ENCODE peak calls at places on chromosomes 3 and 15, in ten cellular contexts. Z, D, B, J, W, C, G, K, Y and S are unnamed samples.

GRCh38 chr15:75844629-75845390 is 1.6 kb downstream of the UBE2Q2 start:
- DNase-seq in J (no peak), D (no peak), Y (no peak), C (no peak), G (no peak), K (no peak), W (no peak), B (no peak), Z (no peak), S (no peak)

GRCh38 chr3:69983546-69984265 is 15.8 kb upstream of the SAMMSON start:
- DNase-seq in D (no peak), C (no peak), Z (no peak), J (no peak), G (no peak), K (no peak), B (no peak), W (no peak), Y (no peak), S (no peak)

GRCh38 chr3:39158138-39158715 is 4.8 kb upstream of the CSRNP1 start:
- DNase-seq in Z (no peak), B (no peak), D (no peak), W (no peak), K (no peak), J (no peak), G (no peak), C (no peak), Y (no peak), S (no peak)

GRCh38 chr15:32838820-32839219 is 121.0 kb downstream of the GREM1 start:
- DNase-seq in D (peak), W (peak), K (no peak), Y (no peak), Z (no peak), J (no peak), G (peak), C (peak), B (peak), S (no peak)

GRCh38 chr3:113111308-113111707 is 100.0 kb upstream of the BOC start:
- DNase-seq in D (no peak), J (no peak), Z (no peak), B (peak), Y (no peak), K (no peak), C (no peak), W (no peak), G (no peak), S (no peak)

GRCh38 chr15:68704496-68705021 is 116.1 kb downstream of the ANP32A start:
- DNase-seq in Y (no peak), W (no peak), C (peak), K (peak), D (peak), G (no peak), Z (peak), J (peak), B (no peak), S (no peak)

GRCh38 chr15:67303490-67304363 is 49.1 kb downstream of the IQCH start:
- DNase-seq in Z (no peak), Y (no peak), K (no peak), C (peak), W (no peak), J (peak), D (peak), G (no peak), B (peak), S (no peak)

GRCh38 chr3:193837347-193837827 is 244.4 kb downstream of the OPA1 start:
- DNase-seq in Z (no peak), D (no peak), B (no peak), K (no peak), W (no peak), G (no peak), Y (no peak), J (no peak), C (no peak), S (no peak)

GRCh38 chr15:29071193-29071906 is 185.6 kb downstream of the APBA2 start:
- DNase-seq in J (no peak), D (no peak), G (no peak), B (no peak), C (no peak), Y (no peak), K (peak), W (no peak), Z (no peak), S (no peak)

GRCh38 chr3:134486577-134487041 is 752 bp downstream of the CEP63 start:
- DNase-seq in K (no peak), W (no peak), Y (no peak), D (no peak), G (no peak), C (peak), J (no peak), Z (no peak), B (peak), S (no peak)

GRCh38 chr3:188164248-188164687 is 10.3 kb downstream of the LPP start:
- DNase-seq in D (peak), G (no peak), J (no peak), W (no peak), Y (peak), K (peak), C (no peak), B (peak), Z (no peak), S (no peak)

GRCh38 chr3:165383381-165383780 is 187.2 kb upstream of the SLITRK3 start:
- DNase-seq in Z (no peak), K (no peak), B (no peak), Y (no peak), J (no peak), G (no peak), D (no peak), C (no peak), W (no peak), S (no peak)
- H3K4me3 ChIP-seq in Z (no peak), K (no peak), B (no peak), Y (no peak), J (no peak), G (no peak), D (no peak), C (no peak), W (no peak), S (no peak)

DNA sequence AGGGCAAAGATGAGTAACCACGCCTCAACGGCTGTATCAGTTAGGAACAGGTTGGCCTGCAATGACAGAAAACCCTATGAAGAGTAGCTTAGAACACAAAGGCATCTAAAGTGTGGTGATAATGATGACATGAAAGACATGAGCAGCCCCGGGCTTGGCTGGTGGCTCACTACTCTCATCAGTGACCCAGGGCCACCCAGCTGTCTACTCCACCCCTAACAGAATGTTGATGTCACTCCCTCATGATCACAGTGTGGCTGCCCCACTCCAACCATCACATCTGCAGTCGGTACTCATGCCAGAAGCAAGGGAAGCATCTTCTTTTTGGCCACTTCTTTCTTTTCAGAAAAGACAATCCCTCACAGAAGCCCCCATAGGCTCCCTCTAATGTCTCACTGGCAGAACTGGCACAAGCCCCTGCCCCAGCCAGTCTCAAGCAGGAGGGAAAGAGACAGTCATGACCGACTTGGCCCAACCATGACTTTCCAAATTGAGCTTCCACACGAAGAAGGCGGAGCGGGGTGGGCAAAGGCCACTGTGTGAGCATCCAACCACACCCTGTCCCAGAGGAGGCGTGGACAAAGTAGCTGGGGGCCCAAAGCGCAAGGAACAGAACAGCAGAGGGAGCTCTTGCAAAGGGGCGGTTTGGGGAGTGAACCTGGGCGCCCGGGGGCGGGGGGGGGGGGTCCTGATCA is 72.0 kb upstream of the IQSEC1 start:
- DNase-seq in K (no peak), G (no peak), J (peak), Y (no peak), W (no peak), Z (no peak), D (no peak), B (no peak), C (no peak), S (peak)
- TF ChIP-seq CTCF in K (no peak), G (no peak), J (peak), Y (no peak), W (no peak), Z (no peak), D (no peak), B (no peak), C (no peak), S (no peak)

GRCh38 chr3:136931587-136931986 is 26.2 kb upstream of the IL20RB start:
- DNase-seq in K (no peak), D (no peak), G (no peak), Z (no peak), B (no peak), J (no peak), W (no peak), C (no peak), Y (no peak), S (no peak)
- H3K4me3 ChIP-seq in K (no peak), D (peak), G (peak), Z (peak), B (no peak), J (no peak), W (no peak), C (no peak), Y (peak), S (peak)

GRCh38 chr3:41508063-41508696 is 308.9 kb downstream of the CTNNB1 start:
- DNase-seq in G (no peak), K (no peak), W (no peak), Y (no peak), J (no peak), Z (no peak), C (no peak), B (no peak), D (no peak), S (no peak)
- TF ChIP-seq CTCF in G (no peak), K (no peak), W (no peak), Y (no peak), J (no peak), Z (no peak), C (no peak), B (no peak), D (no peak), S (no peak)

GRCh38 chr3:98897701-98898100 is 3.8 kb downstream of the DCBLD2 start:
- DNase-seq in G (no peak), Z (no peak), W (no peak), D (no peak), B (no peak), C (no peak), K (no peak), Y (no peak), J (no peak), S (no peak)
- H3K4me3 ChIP-seq in G (no peak), Z (no peak), W (peak), D (no peak), B (peak), C (no peak), K (no peak), Y (no peak), J (no peak), S (no peak)

DNA sequence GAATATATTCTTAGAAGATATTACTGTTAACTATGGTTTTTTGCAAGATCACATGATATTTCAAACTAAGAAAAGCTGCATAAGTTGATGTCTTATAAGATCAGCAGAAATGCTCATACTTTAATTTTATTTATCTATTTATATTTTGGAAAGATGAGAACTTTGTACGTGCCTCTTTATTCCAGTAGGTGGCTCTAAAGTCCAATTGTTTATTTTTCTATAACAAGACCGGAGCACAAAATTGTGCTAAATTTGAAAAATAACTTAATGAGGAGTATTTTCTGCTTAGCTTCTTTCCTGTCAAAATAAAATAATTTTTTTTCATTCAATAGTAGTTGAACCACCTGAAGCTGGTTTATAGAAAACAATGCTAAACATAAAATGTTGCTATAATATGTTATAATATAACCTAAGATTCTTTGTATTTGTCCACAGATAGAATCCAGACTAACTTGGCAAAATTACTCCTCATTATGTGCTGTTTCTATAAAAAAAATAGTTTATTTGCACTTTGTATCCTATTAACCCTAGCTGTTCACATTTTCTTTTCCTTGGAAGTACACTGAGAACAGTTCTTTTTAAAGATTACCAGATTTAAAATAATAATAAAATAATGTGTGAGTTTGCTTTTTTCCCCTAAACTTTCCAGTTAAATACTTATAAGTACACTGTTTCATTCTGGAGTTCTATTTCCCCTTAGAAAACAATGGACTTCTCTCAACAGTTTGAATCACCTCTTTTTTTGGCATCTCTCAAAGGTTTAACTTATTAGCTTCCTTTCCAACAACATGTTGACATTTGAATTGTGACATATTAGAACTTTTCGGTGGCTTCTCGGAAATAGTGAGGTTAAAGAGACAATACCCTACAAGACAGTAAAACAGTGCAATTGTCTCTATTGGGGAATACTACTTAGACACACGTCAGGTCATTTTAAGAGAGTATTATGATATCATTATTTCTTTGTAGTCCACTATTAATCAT is 530.0 kb downstream of the MECOM start:
- DNase-seq in D (no peak), G (no peak), J (no peak), Z (no peak), W (no peak), Y (no peak), C (peak), K (no peak), B (peak), S (no peak)
- TF ChIP-seq CTCF in D (no peak), G (peak), J (peak), Z (peak), W (peak), Y (peak), C (peak), K (peak), B (peak), S (no peak)

GRCh38 chr3:126360046-126360713 is 3.0 kb upstream of the KLF15 start:
- DNase-seq in K (no peak), Z (no peak), C (no peak), D (no peak), J (no peak), G (no peak), B (no peak), Y (no peak), W (no peak), S (no peak)

GRCh38 chr3:126356373-126357298 is 572 bp downstream of the KLF15 start:
- DNase-seq in K (no peak), W (no peak), G (peak), Z (no peak), B (no peak), D (peak), C (peak), Y (no peak), J (peak), S (peak)

GRCh38 chr3:126358816-126359181 is 1.6 kb upstream of the KLF15 start:
- DNase-seq in K (no peak), Z (no peak), B (no peak), J (no peak), Y (no peak), W (no peak), C (no peak), G (no peak), D (no peak), S (no peak)

GRCh38 chr3:126357299-126358037 is at the start of gene KLF15:
- DNase-seq in B (peak), D (peak), Z (peak), Y (peak), W (peak), J (peak), C (peak), K (peak), G (peak), S (peak)

GRCh38 chr3:126358038-126358815 is 1.0 kb upstream of the KLF15 start:
- DNase-seq in Z (no peak), W (no peak), K (no peak), C (peak), G (no peak), J (no peak), D (peak), Y (peak), B (peak), S (no peak)
- H3K4me3 ChIP-seq in Z (peak), W (no peak), K (peak), C (peak), G (peak), J (no peak), D (peak), Y (peak), B (peak), S (peak)

GRCh38 chr15:80308002-80308401 is 56.0 kb upstream of the CTXND1 start:
- DNase-seq in J (no peak), W (no peak), C (no peak), K (no peak), G (no peak), Z (no peak), Y (no peak), D (no peak), B (no peak), S (no peak)
- TF ChIP-seq CTCF in J (peak), W (no peak), C (no peak), K (no peak), G (no peak), Z (no peak), Y (no peak), D (no peak), B (no peak), S (no peak)